ENCODE peak calls at places on chromosomes 3 and 15, in four cellular contexts. I, K, Z and H are unnamed samples.

GRCh38 chr15:19987389-19988048 is 554.1 kb downstream of the GOLGA6L6 start:
- DNase-seq in Z (no peak), K (no peak), I (no peak), H (no peak)

GRCh38 chr3:77078279-77078678 is 38.4 kb downstream of the ROBO2 start:
- DNase-seq in K (no peak), Z (no peak), I (no peak), H (no peak)

GRCh38 chr3:167467848-167468611 is 5.8 kb downstream of the SERPINI2 start:
- DNase-seq in I (no peak), K (no peak), Z (no peak), H (no peak)

GRCh38 chr15:43514241-43515057 is 3.0 kb upstream of the MAP1A start:
- DNase-seq in Z (no peak), K (no peak), I (no peak), H (no peak)

GRCh38 chr15:25244731-25245585 is 193.9 kb downstream of the UBE3A start:
- DNase-seq in Z (peak), I (no peak), K (no peak), H (peak)

GRCh38 chr15:31392761-31393401 is 66.2 kb downstream of the KLF13 start:
- DNase-seq in Z (peak), K (peak), I (no peak), H (no peak)

GRCh38 chr15:57516327-57517026 is 75.2 kb upstream of the MYZAP start:
- DNase-seq in I (no peak), Z (no peak), K (no peak), H (no peak)

GRCh38 chr15:57220220-57220619 is 156.1 kb upstream of the CGNL1 start:
- DNase-seq in I (no peak), K (no peak), Z (no peak), H (no peak)

GRCh38 chr3:182793663-182794454 is 555 bp downstream of the ATP11B start:
- DNase-seq in I (no peak), Z (peak), K (peak), H (peak)

GRCh38 chr3:76998555-76998954 is 41.3 kb upstream of the ROBO2 start:
- DNase-seq in I (no peak), Z (no peak), K (no peak), H (no peak)

GRCh38 chr3:134463676-134464611 is 21.8 kb downstream of the ANAPC13 start:
- DNase-seq in I (peak), Z (no peak), K (peak), H (no peak)
- TF ChIP-seq POLR2A in I (no peak), Z (no peak), K (no peak), H (no peak)

GRCh38 chr3:127984241-127984975 is 67.8 kb upstream of the SEC61A1 start:
- DNase-seq in K (no peak), I (peak), Z (no peak), H (no peak)
- H3K27ac ChIP-seq in K (no peak), I (no peak), Z (no peak), H (no peak)

DNA sequence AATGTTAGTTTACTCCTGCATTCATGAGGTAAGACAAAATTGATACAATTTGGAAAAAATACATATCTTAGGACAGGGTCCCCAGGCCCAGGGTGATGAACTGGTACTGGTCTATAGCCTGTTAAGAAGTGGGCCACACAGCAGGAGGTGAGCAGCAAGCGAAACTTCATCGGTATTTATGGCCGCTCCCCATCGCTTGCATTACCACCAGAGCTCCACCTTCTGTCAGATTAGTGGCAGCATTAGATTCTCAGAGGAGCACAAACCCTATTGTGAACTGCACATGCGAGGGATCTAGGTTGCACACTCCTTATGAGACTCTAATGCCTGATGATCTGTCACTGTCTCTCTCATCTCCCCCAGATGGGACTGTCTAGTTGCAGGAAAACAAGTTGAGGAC is 880.6 kb downstream of the MCTP2 start:
- DNase-seq in K (no peak), I (no peak), Z (no peak), H (no peak)
- H3K4me3 ChIP-seq in K (no peak), I (no peak), Z (no peak), H (no peak)

GRCh38 chr3:18425641-18426403 is 683 bp upstream of the SATB1 start:
- DNase-seq in I (no peak), Z (peak), K (peak), H (peak)
- TF ChIP-seq POLR2A in I (no peak), Z (no peak), K (no peak), H (peak)